ENCODE peak calls at places on chromosomes 11 and 22, in eight cellular contexts. F is SJSA1, R is sigmoid colon, G is heart left ventricle, P is left ventricle myocardium inferior, E is aorta, A is lower lobe of right lung, D is upper lobe of right lung. T is an unnamed sample.

GRCh38 chr11:57434640-57435546 is 8.0 kb upstream of the SLC43A3 start:
- DNase-seq in R (no peak), F (no peak), P (no peak), E (no peak), D (no peak), A (no peak), G (no peak), T (no peak)

GRCh38 chr22:37267128-37267587 is 15.2 kb upstream of the CYTH4 start:
- DNase-seq in P (peak; percentile 42), R (no peak), G (peak; percentile 81), A (peak; percentile 71), E (peak; percentile 64), F (peak; percentile 61), D (peak; percentile 76), T (no peak)

GRCh38 chr11:119377112-119377901 is 4.2 kb downstream of the USP2 start:
- DNase-seq in E (no peak), D (peak; percentile 51), G (no peak), F (no peak), A (no peak), R (no peak), P (no peak), T (peak; percentile 67)

GRCh38 chr11:279966-280761 is 2.0 kb downstream of the NLRP6 start:
- DNase-seq in R (peak; percentile 63), E (peak; percentile 60), P (no peak), A (peak; percentile 60), D (peak; percentile 67), F (no peak), G (peak; percentile 71), T (peak; percentile 74)

GRCh38 chr11:15276616-15277015 is 161.9 kb downstream of the INSC start:
- DNase-seq in R (no peak), D (no peak), A (no peak), F (no peak), E (no peak), G (no peak), P (no peak), T (no peak)

GRCh38 chr11:2677127-2677526 is 22.7 kb downstream of the KCNQ1OT1 start:
- DNase-seq in D (no peak), F (no peak), R (no peak), E (no peak), P (no peak), G (no peak), A (no peak), T (no peak)

GRCh38 chr22:25494774-25495173 is 69.7 kb upstream of the GRK3 start:
- DNase-seq in F (no peak), G (no peak), A (no peak), E (no peak), D (no peak), P (no peak), R (no peak), T (no peak)

GRCh38 chr11:118434553-118435232 is 1.6 kb upstream of the KMT2A start:
- DNase-seq in D (peak; percentile 66), A (peak; percentile 52), R (peak; percentile 67), F (peak; percentile 34), P (peak; percentile 19), G (no peak), E (peak; percentile 55), T (peak; percentile 68)

GRCh38 chr11:125214466-125215204 is 50.1 kb downstream of the PKNOX2 start:
- DNase-seq in A (no peak), E (no peak), R (no peak), G (no peak), F (no peak), D (no peak), P (peak; percentile 48), T (no peak)

GRCh38 chr22:49570032-49570848 is 257.4 kb downstream of the BRD1 start:
- DNase-seq in D (peak; percentile 53), R (peak; percentile 48), G (peak; percentile 25), P (no peak), E (peak; percentile 22), A (peak; percentile 10), F (peak; percentile 30), T (peak; percentile 61)

GRCh38 chr22:26718905-26719304 is 61.5 kb downstream of the MIAT start:
- DNase-seq in G (no peak), E (no peak), A (no peak), D (no peak), P (no peak), R (no peak), F (peak; percentile 86), T (no peak)

GRCh38 chr11:10930961-10931760 is 73.3 kb upstream of the ZBED5 start:
- DNase-seq in A (peak; percentile 77), P (peak; percentile 74), R (peak; percentile 93), E (peak; percentile 81), D (peak; percentile 87), G (peak; percentile 85), F (peak; percentile 71), T (peak; percentile 87)

GRCh38 chr11:8917157-8917820 is 6.3 kb downstream of the AKIP1 start:
- DNase-seq in F (peak; percentile 68), G (no peak), R (peak; percentile 76), A (peak; percentile 75), D (peak; percentile 73), P (no peak), E (peak; percentile 67), T (no peak)

DNA sequence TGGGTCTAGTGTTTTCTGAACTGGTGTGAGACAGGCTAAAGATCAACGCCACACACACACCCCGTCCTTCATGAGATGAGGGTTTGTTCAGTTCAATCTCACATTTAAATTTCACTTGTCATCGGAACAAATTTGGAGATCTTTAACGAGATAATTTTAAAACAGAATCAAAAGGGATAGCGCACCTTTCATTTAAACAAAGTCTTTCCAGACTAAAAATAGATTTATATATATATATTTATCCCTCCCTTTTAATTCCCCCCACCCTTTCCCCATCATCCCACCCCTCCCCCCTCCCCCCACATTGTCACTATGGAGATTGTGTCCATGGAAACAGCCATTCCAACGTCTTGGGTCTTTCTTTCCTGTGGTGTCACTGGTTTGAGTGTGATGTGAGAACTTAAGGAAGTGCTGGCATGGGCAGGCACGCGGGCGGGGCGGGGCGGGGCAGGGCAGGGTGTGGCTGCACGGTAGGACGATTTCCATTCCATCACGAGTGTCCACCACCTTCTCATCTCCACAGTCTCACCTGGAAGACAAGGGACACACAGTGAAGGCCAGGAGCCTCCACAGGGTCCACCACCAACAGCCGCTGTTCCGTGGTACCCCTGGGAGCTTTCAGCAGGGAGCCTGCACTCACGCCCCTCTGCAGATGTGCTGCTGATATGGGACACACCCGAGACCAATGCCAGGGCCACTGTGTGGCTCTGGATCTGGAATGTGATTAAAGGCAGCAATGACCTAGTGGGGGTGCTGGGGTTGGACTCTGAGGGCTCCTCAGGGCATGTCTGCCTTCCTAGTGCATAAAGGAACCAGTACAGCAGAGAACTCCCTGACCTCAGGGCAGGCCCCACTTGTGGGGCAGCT is 30.5 kb upstream of the CYP2D6 start:
- DNase-seq in F (no peak), A (no peak), D (no peak), G (no peak), P (no peak), E (no peak), R (no peak), T (no peak)
- H3K27me3 ChIP-seq in F (no peaks in the 10 kb centered on the region), A (no peaks in the 10 kb centered on the region), D (no peaks in the 10 kb centered on the region), G (no peaks in the 10 kb centered on the region), P (no peaks in the 10 kb centered on the region), E (no peaks in the 10 kb centered on the region), R (no peaks in the 10 kb centered on the region), T (no peaks in the 10 kb centered on the region)

DNA sequence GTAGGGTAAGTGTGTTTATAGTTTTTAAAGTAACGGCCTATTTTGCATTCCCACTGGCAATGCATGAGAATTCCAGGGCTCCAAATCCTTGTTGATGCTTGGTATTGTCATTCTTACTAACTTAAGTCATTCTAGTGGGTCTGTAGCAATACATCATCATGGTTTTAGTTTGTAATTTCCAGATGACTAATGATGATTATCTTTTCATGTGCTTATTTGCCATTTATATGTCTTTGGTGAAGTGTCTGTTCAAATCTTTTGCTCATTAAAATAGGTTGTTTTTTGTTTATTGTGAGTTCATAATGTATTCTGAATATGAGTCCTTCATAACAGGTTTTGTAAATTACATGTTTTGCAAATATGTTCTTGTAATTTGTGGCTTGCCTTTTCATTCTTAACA is 31.2 kb downstream of the MTMR3 start:
- DNase-seq in F (peak; percentile 49), P (no peak), G (no peak), E (no peak), A (no peak), D (no peak), R (no peak), T (no peak)
- H3K4me1 ChIP-seq in F (peaks cover 64% of the 10 kb centered on the region), P (peaks cover 93% of the 10 kb centered on the region), G (peaks cover 84% of the 10 kb centered on the region), E (peaks cover 2% of the 10 kb centered on the region), A (peaks cover 66% of the 10 kb centered on the region), D (peaks cover 68% of the 10 kb centered on the region), R (peaks cover 66% of the 10 kb centered on the region), T (peaks cover 45% of the 10 kb centered on the region)

GRCh38 chr11:61515686-61516085 is 7.1 kb downstream of the LRRC10B start:
- DNase-seq in G (no peak), R (no peak), D (no peak), E (no peak), P (no peak), F (no peak), A (no peak), T (no peak)
- H3K27me3 ChIP-seq in G (peaks cover 8% of the 10 kb centered on the region), R (peaks cover 10% of the 10 kb centered on the region), D (peaks cover 12% of the 10 kb centered on the region), E (no peaks in the 10 kb centered on the region), P (peaks cover 30% of the 10 kb centered on the region), F (peaks cover 35% of the 10 kb centered on the region), A (peaks cover 30% of the 10 kb centered on the region), T (peaks cover 8% of the 10 kb centered on the region)

GRCh38 chr11:62710001-62710345 is 2.5 kb downstream of the GNG3 start:
- DNase-seq in R (peak; percentile 69), P (no peak), F (no peak), E (no peak), G (no peak), A (no peak), D (peak; percentile 60), T (no peak)

GRCh38 chr11:62706841-62707240 is 383 bp downstream of the BSCL2 start:
- DNase-seq in F (no peak), D (no peak), P (no peak), R (peak; percentile 61), G (no peak), A (no peak), E (no peak), T (no peak)

GRCh38 chr11:62708423-62709261 is 1.2 kb downstream of the GNG3 start:
- DNase-seq in A (no peak), F (no peak), D (peak; percentile 74), E (no peak), G (no peak), P (no peak), R (peak; percentile 73), T (peak; percentile 78)

GRCh38 chr11:62707277-62707771 is at the start of the genes BSCL2 and GNG3:
- DNase-seq in E (no peak), R (no peak), P (no peak), A (no peak), D (peak; percentile 63), F (no peak), G (no peak), T (no peak)

GRCh38 chr11:62709262-62710000 is 2.0 kb downstream of the GNG3 start:
- DNase-seq in G (peak; percentile 97), F (peak; percentile 99), D (peak; percentile 97), P (peak; percentile 98), A (peak; percentile 99), R (peak; percentile 100), E (peak; percentile 99), T (peak; percentile 99)
- H3K4me1 ChIP-seq in G (peaks cover 57% of the 10 kb centered on the region), F (peaks cover 30% of the 10 kb centered on the region), D (peaks cover 39% of the 10 kb centered on the region), P (peaks cover 78% of the 10 kb centered on the region), A (peaks cover 46% of the 10 kb centered on the region), R (peaks cover 36% of the 10 kb centered on the region), E (no peaks in the 10 kb centered on the region), T (peaks cover 47% of the 10 kb centered on the region)

DNA sequence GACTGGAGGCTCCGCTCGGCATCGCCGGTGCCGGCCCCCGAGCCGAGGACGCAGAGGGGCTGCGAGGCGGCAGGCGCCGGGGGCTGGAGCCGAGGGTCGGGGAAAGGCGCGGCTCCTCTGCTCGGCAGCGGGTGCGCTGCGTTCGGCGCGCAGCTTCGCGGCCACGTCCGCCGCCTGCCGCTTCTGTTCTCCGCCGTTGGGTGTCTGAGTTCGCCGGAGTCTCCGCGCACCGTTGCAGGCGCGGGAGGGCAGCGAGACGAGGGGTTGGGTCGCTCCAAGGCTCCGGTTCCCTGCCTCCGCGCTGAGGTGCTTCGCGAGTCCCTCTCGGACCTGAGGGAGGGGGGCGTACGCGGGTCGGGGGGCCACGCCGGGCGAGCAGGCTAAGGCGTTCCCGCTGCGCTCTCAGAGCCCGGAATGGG is 350 bp downstream of the MN1 start:
- DNase-seq in D (peak; percentile 69), E (peak; percentile 65), P (peak; percentile 36), R (no peak), G (peak; percentile 65), F (peak; percentile 52), A (no peak), T (no peak)
- H3K27me3 ChIP-seq in D (peaks cover 27% of the 10 kb centered on the region), E (no peaks in the 10 kb centered on the region), P (peaks cover 49% of the 10 kb centered on the region), R (peaks cover 48% of the 10 kb centered on the region), G (peaks cover 10% of the 10 kb centered on the region), F (peaks cover 22% of the 10 kb centered on the region), A (peaks cover 42% of the 10 kb centered on the region), T (peaks cover 21% of the 10 kb centered on the region)